ENCODE peak calls at places on chromosomes 12 and 14, in eight cellular contexts. K is skeletal muscle cell, Y is adipocyte, N is tibial nerve, E is GM23248, R is lower leg skin, L is tibial artery, M is neuronal stem cell. G is an unnamed sample.

GRCh38 chr12:111444706-111445310 is 39.1 kb downstream of the SH2B3 start:
- DNase-seq in K (no peak), Y (no peak), N (no peak), E (peak; percentile 33), R (peak; percentile 92), L (peak; percentile 85), M (no peak), G (peak; percentile 43)

GRCh38 chr12:64083285-64084210 is 138.5 kb downstream of the KICS2 start:
- DNase-seq in K (peak; percentile 88), Y (peak; percentile 94), N (peak; percentile 64), E (peak; percentile 94), R (peak; percentile 92), L (peak; percentile 89), M (no peak), G (peak; percentile 96)

GRCh38 chr12:32926356-32926755 is 29.8 kb upstream of the PKP2 start:
- DNase-seq in K (no peak), Y (no peak), N (no peak), E (no peak), R (no peak), L (no peak), M (no peak), G (no peak)

GRCh38 chr14:99247772-99248171 is 24.2 kb downstream of the BCL11B start:
- DNase-seq in K (no peak), Y (no peak), N (no peak), E (no peak), R (no peak), L (no peak), M (no peak), G (no peak)

GRCh38 chr12:49905718-49906314 is 2.1 kb upstream of the FAIM2 start:
- DNase-seq in K (no peak), Y (no peak), N (no peak), E (no peak), R (no peak), L (no peak), M (no peak), G (no peak)

GRCh38 chr14:90627478-90627877 is 188.8 kb downstream of the TTC7B start:
- DNase-seq in K (no peak), Y (no peak), N (no peak), E (no peak), R (no peak), L (no peak), M (no peak), G (no peak)

GRCh38 chr12:26273811-26274210 is 78.4 kb downstream of the SSPN start:
- DNase-seq in K (no peak), Y (no peak), N (no peak), E (peak; percentile 23), R (no peak), L (peak; percentile 86), M (no peak), G (no peak)

GRCh38 chr14:54168489-54168888 is 211.9 kb upstream of the BMP4 start:
- DNase-seq in K (no peak), Y (no peak), N (no peak), E (no peak), R (no peak), L (no peak), M (no peak), G (no peak)

GRCh38 chr14:56709201-56709600 is 101.1 kb downstream of the OTX2 start:
- DNase-seq in K (no peak), Y (no peak), N (no peak), E (no peak), R (no peak), L (no peak), M (no peak), G (no peak)

GRCh38 chr12:27333311-27334009 is 824 bp downstream of the BMAL2 start:
- DNase-seq in K (no peak), Y (peak; percentile 50), N (no peak), E (peak; percentile 45), R (no peak), L (peak; percentile 69), M (peak; percentile 9), G (no peak)

GRCh38 chr14:74905595-74906142 is 17.4 kb downstream of the RPS6KL1 start:
- DNase-seq in K (no peak), Y (peak; percentile 89), N (peak; percentile 59), E (peak; percentile 70), R (peak; percentile 95), L (peak; percentile 81), M (peak; percentile 55), G (peak; percentile 79)

GRCh38 chr12:59972941-59973340 is 377.1 kb downstream of the SLC16A7 start:
- DNase-seq in K (peak; percentile 15), Y (peak; percentile 68), N (no peak), E (peak; percentile 77), R (no peak), L (no peak), M (no peak), G (no peak)

GRCh38 chr14:89941830-89942377 is 12.6 kb downstream of the EFCAB11 start:
- DNase-seq in K (no peak), Y (no peak), N (no peak), E (no peak), R (no peak), L (no peak), M (no peak), G (no peak)

GRCh38 chr12:1058423-1058822 is 67.4 kb downstream of the ERC1 start:
- DNase-seq in K (no peak), Y (no peak), N (no peak), E (no peak), R (no peak), L (no peak), M (no peak), G (no peak)

GRCh38 chr12:1054103-1054838 is 63.2 kb downstream of the ERC1 start:
- DNase-seq in K (no peak), Y (peak; percentile 24), N (no peak), E (no peak), R (no peak), L (no peak), M (peak; percentile 11), G (peak; percentile 39)

GRCh38 chr12:1050059-1050707 is 59.2 kb downstream of the ERC1 start:
- DNase-seq in K (no peak), Y (no peak), N (no peak), E (no peak), R (no peak), L (no peak), M (no peak), G (no peak)

GRCh38 chr12:1056390-1056789 is 65.4 kb downstream of the ERC1 start:
- DNase-seq in K (no peak), Y (no peak), N (no peak), E (no peak), R (no peak), L (no peak), M (no peak), G (no peak)

GRCh38 chr12:1053690-1054089 is 62.7 kb downstream of the ERC1 start:
- DNase-seq in K (no peak), Y (no peak), N (no peak), E (no peak), R (no peak), L (no peak), M (no peak), G (no peak)
- H3K4me3 ChIP-seq in K (no peak overlapping the region), Y (no peak overlapping the region), N (no peak overlapping the region), E (no peak overlapping the region), R (no peak overlapping the region), L (no peak overlapping the region), M (no peak overlapping the region), G (no peak overlapping the region)

GRCh38 chr12:68933564-68933893 is 558 bp upstream of the CPM start:
- DNase-seq in K (no peak), Y (no peak), N (no peak), E (peak; percentile 46), R (peak; percentile 87), L (no peak), M (peak; percentile 5), G (no peak)

GRCh38 chr12:68934392-68934791 is 1.4 kb upstream of the CPM start:
- DNase-seq in K (no peak), Y (no peak), N (no peak), E (no peak), R (no peak), L (no peak), M (no peak), G (no peak)

GRCh38 chr12:68932701-68933563 is at the start of gene CPM:
- DNase-seq in K (peak; percentile 29), Y (peak; percentile 86), N (peak; percentile 40), E (peak; percentile 87), R (peak; percentile 93), L (peak; percentile 78), M (peak; percentile 58), G (peak; percentile 84)

GRCh38 chr12:68932123-68932700 is 759 bp downstream of the CPM start:
- DNase-seq in K (no peak), Y (no peak), N (no peak), E (no peak), R (no peak), L (no peak), M (peak; percentile 26), G (no peak)

GRCh38 chr12:68930178-68930577 is 2.8 kb downstream of the CPM start:
- DNase-seq in K (no peak), Y (no peak), N (no peak), E (no peak), R (no peak), L (no peak), M (no peak), G (no peak)
- H3K4me3 ChIP-seq in K (no peak overlapping the region), Y (peak overlapping the region; percentile 96), N (no peak overlapping the region), E (no peak overlapping the region), R (no peak overlapping the region), L (peak overlapping the region; percentile 57), M (no peak overlapping the region), G (no peak overlapping the region)

DNA sequence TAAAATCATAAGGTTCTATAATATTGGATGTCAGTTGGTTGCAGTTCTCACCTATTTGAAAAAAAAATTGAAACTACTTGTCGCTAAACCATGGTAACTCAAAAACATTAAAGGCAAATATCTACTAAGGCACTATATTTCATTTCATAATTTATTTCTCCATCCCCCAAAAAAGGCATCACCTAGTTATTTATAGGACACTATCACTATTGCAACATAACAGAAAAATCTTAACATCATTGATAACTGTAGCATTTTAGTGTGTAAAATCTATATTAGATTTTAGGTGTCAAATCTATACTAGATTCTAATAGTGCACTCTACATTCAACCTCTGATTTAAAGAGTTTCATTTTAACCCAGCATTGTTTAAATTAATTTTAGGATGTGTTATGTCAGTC is 1.7 kb downstream of the SPTSSA start:
- DNase-seq in K (no peak), Y (no peak), N (no peak), E (no peak), R (no peak), L (no peak), M (no peak), G (no peak)
- H3K4me3 ChIP-seq in K (peak overlapping the region; percentile 83), Y (peak overlapping the region; percentile 90), N (no peak overlapping the region), E (peak overlapping the region; percentile 82), R (no peak overlapping the region), L (no peak overlapping the region), M (peak overlapping the region; percentile 77), G (peak overlapping the region; percentile 73)

DNA sequence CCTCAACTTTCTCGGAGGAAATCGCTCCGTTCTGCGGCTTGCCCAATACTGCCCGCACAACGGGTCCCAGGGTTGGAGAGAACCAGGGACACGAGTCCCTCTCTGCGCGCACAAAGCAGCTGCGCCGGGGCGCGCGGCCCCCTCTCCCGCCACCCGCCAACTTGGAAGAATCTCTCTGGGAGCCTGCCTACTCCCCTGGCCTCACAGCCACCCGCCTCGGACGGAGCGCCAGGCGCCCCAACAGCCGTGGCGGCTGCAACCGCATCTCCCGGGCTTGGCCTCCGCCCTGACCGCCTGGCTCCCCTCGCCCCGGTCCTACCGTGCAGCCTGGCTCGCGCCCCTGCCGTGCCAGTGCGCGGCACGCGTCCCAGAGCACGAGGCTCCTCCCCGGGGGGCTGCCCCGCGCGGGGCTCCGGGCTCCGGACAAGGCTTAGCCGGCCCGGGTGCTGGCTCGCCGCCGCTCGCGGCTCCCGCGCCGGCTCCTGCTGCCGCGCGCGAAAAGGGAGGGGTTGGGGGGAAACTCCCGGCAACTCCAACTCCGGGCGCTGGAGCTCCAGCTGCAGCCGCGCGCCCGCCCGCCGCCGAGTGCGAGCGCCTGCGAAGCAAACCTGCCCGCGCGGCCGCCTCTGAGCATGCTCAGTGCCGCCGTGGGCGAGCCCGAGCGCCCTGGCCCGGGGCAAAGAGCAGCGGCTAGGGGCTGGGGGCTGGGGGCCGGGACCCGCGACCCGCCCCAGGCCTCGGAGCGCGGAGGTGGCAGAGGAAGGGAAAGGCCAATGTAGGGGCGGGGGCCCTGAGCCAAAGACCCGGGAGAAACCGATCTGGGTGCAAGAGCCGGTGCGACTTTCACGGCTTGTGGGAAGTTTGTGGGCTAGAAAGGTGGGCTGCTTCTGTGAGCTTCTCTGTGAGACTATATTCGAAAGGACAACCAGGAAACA is at the start of gene STXBP6:
- DNase-seq in K (no peak), Y (peak; percentile 91), N (peak; percentile 53), E (peak; percentile 92), R (peak; percentile 93), L (peak; percentile 73), M (peak; percentile 71), G (peak; percentile 85)
- H3K4me3 ChIP-seq in K (peak within 1 kb of the TSS; percentile 73), Y (peak within 1 kb of the TSS; percentile 85), N (peak within 1 kb of the TSS; percentile 59), E (peak within 1 kb of the TSS; percentile 87), R (peak within 1 kb of the TSS; percentile 68), L (peak within 1 kb of the TSS; percentile 52), M (peak within 1 kb of the TSS; percentile 45), G (peak within 1 kb of the TSS; percentile 45)

G was measured in cardiac muscle cell.